ENCODE peak calls at places on chromosomes 3 and 15, in seven cellular contexts. K, N, T, M, Y, E and L are unnamed samples.

GRCh38 chr3:46981932-46982471 is 2.5 kb downstream of the NBEAL2 start:
- DNase-seq in K (no peak), N (no peak), T (no peak), M (peak; percentile 62), Y (no peak), E (no peak), L (no peak)

GRCh38 chr15:90160781-90161727 is 40.1 kb upstream of the SEMA4B start:
- DNase-seq in K (no peak), N (no peak), T (no peak), M (peak; percentile 49), Y (peak; percentile 16), E (no peak), L (no peak)

GRCh38 chr15:84722628-84723027 is 6.7 kb upstream of the SEC11A start:
- DNase-seq in K (no peak), N (no peak), T (no peak), M (no peak), Y (no peak), E (no peak), L (no peak)

GRCh38 chr3:130341882-130342281 is 3.6 kb upstream of the COL6A5 start:
- DNase-seq in K (no peak), N (no peak), T (no peak), M (no peak), Y (no peak), E (no peak), L (no peak)

GRCh38 chr3:142888484-142889262 is at the start of gene PCOLCE2:
- DNase-seq in K (no peak), N (no peak), T (no peak), M (peak; percentile 61), Y (peak; percentile 27), E (peak; percentile 28), L (peak; percentile 8)

GRCh38 chr3:155805204-155805801 is 775 bp downstream of the C3orf33 start:
- DNase-seq in K (no peak), N (peak; percentile 80), T (no peak), M (no peak), Y (peak; percentile 44), E (no peak), L (no peak)

GRCh38 chr3:134103470-134103869 is 73.7 kb upstream of the SLCO2A1 start:
- DNase-seq in K (no peak), N (no peak), T (no peak), M (no peak), Y (no peak), E (no peak), L (no peak)

GRCh38 chr3:54206874-54207273 is 84.5 kb downstream of the CACNA2D3 start:
- DNase-seq in K (no peak), N (peak; percentile 47), T (no peak), M (no peak), Y (no peak), E (no peak), L (no peak)

GRCh38 chr3:111729087-111729846 is 129.8 kb upstream of the PHLDB2 start:
- DNase-seq in K (no peak), N (peak; percentile 48), T (no peak), M (no peak), Y (peak; percentile 32), E (no peak), L (no peak)

GRCh38 chr3:169966951-169967915 is 626 bp downstream of the SEC62 start:
- DNase-seq in K (no peak), N (peak; percentile 66), T (peak; percentile 4), M (peak; percentile 65), Y (no peak), E (peak; percentile 36), L (peak; percentile 40)

GRCh38 chr15:57035664-57036063 is 117.2 kb downstream of the TCF12 start:
- DNase-seq in K (no peak), N (no peak), T (no peak), M (no peak), Y (no peak), E (no peak), L (no peak)

GRCh38 chr3:168094877-168095610 is 680 bp downstream of the GOLIM4 start:
- DNase-seq in K (no peak), N (peak; percentile 88), T (no peak), M (peak; percentile 68), Y (peak; percentile 46), E (peak; percentile 54), L (peak; percentile 2)

GRCh38 chr3:15479602-15480248 is 41.8 kb downstream of the COLQ start:
- DNase-seq in K (no peak), N (no peak), T (no peak), M (no peak), Y (no peak), E (no peak), L (no peak)

GRCh38 chr15:90884719-90885431 is 571 bp downstream of the FES start:
- DNase-seq in K (no peak), N (no peak), T (no peak), M (no peak), Y (no peak), E (no peak), L (no peak)

GRCh38 chr3:115713247-115713646 is 89.9 kb downstream of the GAP43 start:
- DNase-seq in K (no peak), N (no peak), T (no peak), M (peak; percentile 35), Y (no peak), E (no peak), L (no peak)

GRCh38 chr3:69764861-69765260 is 25.6 kb downstream of the MITF start:
- DNase-seq in K (no peak), N (no peak), T (no peak), M (no peak), Y (no peak), E (no peak), L (no peak)

GRCh38 chr15:65937476-65937875 is 68.2 kb downstream of the RAB11A start:
- DNase-seq in K (no peak), N (no peak), T (no peak), M (no peak), Y (no peak), E (no peak), L (no peak)

GRCh38 chr3:48631516-48632448 is 3.5 kb downstream of the SLC26A6 start:
- DNase-seq in K (no peak), N (no peak), T (no peak), M (no peak), Y (no peak), E (no peak), L (no peak)

GRCh38 chr3:48633743-48634142 is 1.5 kb downstream of the SLC26A6 start:
- DNase-seq in K (no peak), N (no peak), T (no peak), M (no peak), Y (no peak), E (no peak), L (no peak)

GRCh38 chr3:48635222-48636021 is at the start of gene SLC26A6:
- DNase-seq in K (peak; percentile 81), N (peak; percentile 98), T (peak; percentile 91), M (peak; percentile 98), Y (peak; percentile 96), E (peak; percentile 98), L (peak; percentile 89)

GRCh38 chr3:48634661-48635221 is 520 bp downstream of the SLC26A6 start:
- DNase-seq in K (no peak), N (peak; percentile 86), T (peak; percentile 44), M (peak; percentile 77), Y (peak; percentile 68), E (peak; percentile 57), L (no peak)

DNA sequence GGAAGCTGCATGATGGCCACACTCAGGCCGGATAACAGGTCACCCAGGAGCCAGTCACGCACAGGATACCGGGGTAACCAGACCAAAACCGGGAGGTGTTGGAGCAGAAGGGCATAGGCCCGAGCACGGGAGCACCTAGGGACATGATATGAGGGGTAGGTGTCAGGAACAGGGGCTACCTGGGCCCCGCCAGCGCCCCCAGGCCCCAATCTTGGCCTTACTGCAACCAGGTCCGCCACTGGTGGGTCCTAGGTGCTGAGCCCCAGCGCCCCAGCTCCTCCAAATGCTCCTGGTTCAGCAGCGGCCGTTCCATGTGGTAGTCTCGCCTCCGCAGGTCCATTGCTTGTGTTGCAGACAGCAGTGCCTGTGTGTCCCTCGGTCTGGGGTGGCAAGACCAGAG is 2.0 kb downstream of the SLC26A6 start:
- DNase-seq in K (no peak), N (no peak), T (no peak), M (no peak), Y (no peak), E (no peak), L (no peak)
- H3K36me3 ChIP-seq in K (peaks cover 4% of the 10 kb centered on the region), N (no peaks in the 10 kb centered on the region), T (peaks cover 9% of the 10 kb centered on the region), M (no peaks in the 10 kb centered on the region), Y (no peaks in the 10 kb centered on the region), E (peaks cover 58% of the 10 kb centered on the region), L (no peaks in the 10 kb centered on the region)

GRCh38 chr3:38497026-38497425 is 886 bp downstream of the EXOG start:
- DNase-seq in K (no peak), N (peak; percentile 62), T (no peak), M (no peak), Y (no peak), E (no peak), L (no peak)
- H3K4me3 ChIP-seq in K (peak overlapping the region; percentile 84), N (peak overlapping the region; percentile 91), T (peak overlapping the region; percentile 90), M (peak overlapping the region; percentile 67), Y (peak overlapping the region; percentile 88), E (peak overlapping the region; percentile 89), L (peak overlapping the region; percentile 92)

GRCh38 chr3:183215591-183216202 is 37.4 kb upstream of the B3GNT5 start:
- DNase-seq in K (no peak), N (no peak), T (no peak), M (no peak), Y (no peak), E (no peak), L (no peak)
- H3K36me3 ChIP-seq in K (no peaks in the 10 kb centered on the region), N (no peaks in the 10 kb centered on the region), T (no peaks in the 10 kb centered on the region), M (no peaks in the 10 kb centered on the region), Y (no peaks in the 10 kb centered on the region), E (no peaks in the 10 kb centered on the region), L (no peaks in the 10 kb centered on the region)

GRCh38 chr3:30605005-30605404 is 1.4 kb upstream of the TGFBR2 start:
- DNase-seq in K (no peak), N (no peak), T (no peak), M (no peak), Y (no peak), E (no peak), L (no peak)
- H3K4me3 ChIP-seq in K (no peak overlapping the region), N (no peak overlapping the region), T (peak overlapping the region; percentile 80), M (no peak overlapping the region), Y (no peak overlapping the region), E (no peak overlapping the region), L (peak overlapping the region; percentile 19)

GRCh38 chr15:63256433-63256884 is 20.9 kb upstream of the APH1B start:
- DNase-seq in K (peak; percentile 55), N (no peak), T (no peak), M (peak; percentile 32), Y (no peak), E (peak; percentile 69), L (no peak)

GRCh38 chr15:63254991-63255390 is 22.4 kb upstream of the APH1B start:
- DNase-seq in K (no peak), N (peak; percentile 19), T (no peak), M (no peak), Y (no peak), E (no peak), L (no peak)

GRCh38 chr15:63258658-63259057 is 18.7 kb upstream of the APH1B start:
- DNase-seq in K (no peak), N (peak; percentile 34), T (no peak), M (no peak), Y (no peak), E (no peak), L (no peak)

GRCh38 chr15:63252292-63252691 is 25.1 kb upstream of the APH1B start:
- DNase-seq in K (no peak), N (no peak), T (no peak), M (no peak), Y (no peak), E (no peak), L (no peak)

GRCh38 chr15:63255485-63255990 is 21.9 kb upstream of the APH1B start:
- DNase-seq in K (no peak), N (no peak), T (no peak), M (no peak), Y (no peak), E (no peak), L (no peak)
- H3K36me3 ChIP-seq in K (no peaks in the 10 kb centered on the region), N (no peaks in the 10 kb centered on the region), T (peaks cover 70% of the 10 kb centered on the region), M (no peaks in the 10 kb centered on the region), Y (no peaks in the 10 kb centered on the region), E (peaks cover 11% of the 10 kb centered on the region), L (peaks cover 52% of the 10 kb centered on the region)